ENCODE peak calls at places on chromosomes 13 and 19, in five cellular contexts. One of them, this sample, is unnamed. For H3K36me3, the result is how much of the 10 kb centered on the place peaks cover.

GRCh38 chr13:30711837-30712236 is 23.5 kb upstream of the ALOX5AP start:
- DNase-seq in heart left ventricle: no peak
- DNase-seq in thoracic aorta: no peak
- DNase-seq in GM23338: no peak
- DNase-seq in hepatocyte: no peak
- DNase-seq in this sample: no peak

GRCh38 chr19:17841810-17842662 is 5.7 kb downstream of the JAK3 start:
- DNase-seq in heart left ventricle: peak
- DNase-seq in thoracic aorta: no peak
- DNase-seq in GM23338: peak
- DNase-seq in hepatocyte: peak
- DNase-seq in this sample: peak

GRCh38 chr19:29663861-29664752 is 1.2 kb upstream of the PLEKHF1 start:
- DNase-seq in heart left ventricle: no peak
- DNase-seq in thoracic aorta: no peak
- DNase-seq in GM23338: no peak
- DNase-seq in hepatocyte: no peak
- DNase-seq in this sample: peak

GRCh38 chr13:35594096-35594495 is 117.6 kb upstream of the MAB21L1 start:
- DNase-seq in heart left ventricle: no peak
- DNase-seq in thoracic aorta: no peak
- DNase-seq in GM23338: no peak
- DNase-seq in hepatocyte: no peak
- DNase-seq in this sample: no peak

GRCh38 chr13:97544041-97544765 is 110.2 kb downstream of the RAP2A start:
- DNase-seq in heart left ventricle: no peak
- DNase-seq in thoracic aorta: no peak
- DNase-seq in GM23338: no peak
- DNase-seq in hepatocyte: no peak
- DNase-seq in this sample: no peak

GRCh38 chr19:51271015-51271600 is 20.2 kb downstream of the SIGLECL1 start:
- DNase-seq in heart left ventricle: no peak
- DNase-seq in thoracic aorta: no peak
- DNase-seq in GM23338: peak
- DNase-seq in hepatocyte: no peak
- DNase-seq in this sample: no peak

GRCh38 chr19:16000024-16000687 is 51.3 kb downstream of the OR10H4 start:
- DNase-seq in heart left ventricle: no peak
- DNase-seq in thoracic aorta: no peak
- DNase-seq in GM23338: no peak
- DNase-seq in hepatocyte: no peak
- DNase-seq in this sample: no peak

GRCh38 chr19:14871619-14872230 is 14.2 kb downstream of the OR7A17 start:
- DNase-seq in heart left ventricle: no peak
- DNase-seq in thoracic aorta: no peak
- DNase-seq in GM23338: peak
- DNase-seq in hepatocyte: no peak
- DNase-seq in this sample: no peak

GRCh38 chr19:55455576-55456235 is 5.7 kb downstream of the ISOC2 start:
- DNase-seq in heart left ventricle: no peak
- DNase-seq in thoracic aorta: no peak
- DNase-seq in GM23338: no peak
- DNase-seq in hepatocyte: no peak
- DNase-seq in this sample: no peak

GRCh38 chr13:113095146-113096051 is 10.2 kb upstream of the F7 start:
- DNase-seq in heart left ventricle: no peak
- DNase-seq in thoracic aorta: no peak
- DNase-seq in GM23338: no peak
- DNase-seq in hepatocyte: no peak
- DNase-seq in this sample: no peak

GRCh38 chr13:94327318-94327717 is 152.2 kb downstream of the DCT start:
- DNase-seq in heart left ventricle: no peak
- DNase-seq in thoracic aorta: no peak
- DNase-seq in GM23338: peak
- DNase-seq in hepatocyte: no peak
- DNase-seq in this sample: no peak

GRCh38 chr13:113598081-113598410 is 13.5 kb downstream of the TFDP1 start:
- DNase-seq in heart left ventricle: no peak
- DNase-seq in thoracic aorta: no peak
- DNase-seq in GM23338: no peak
- DNase-seq in hepatocyte: no peak
- DNase-seq in this sample: no peak

GRCh38 chr19:11375143-11375948 is 880 bp downstream of the SWSAP1 start:
- DNase-seq in heart left ventricle: peak
- DNase-seq in thoracic aorta: no peak
- DNase-seq in GM23338: peak
- DNase-seq in hepatocyte: peak
- DNase-seq in this sample: no peak

GRCh38 chr13:98416408-98416807 is 160.5 kb downstream of the STK24 start:
- DNase-seq in heart left ventricle: no peak
- DNase-seq in thoracic aorta: no peak
- DNase-seq in GM23338: no peak
- DNase-seq in hepatocyte: peak
- DNase-seq in this sample: no peak

GRCh38 chr13:113876341-113877148 is 12.7 kb upstream of the GAS6 start:
- DNase-seq in heart left ventricle: no peak
- DNase-seq in thoracic aorta: no peak
- DNase-seq in GM23338: no peak
- DNase-seq in hepatocyte: no peak
- DNase-seq in this sample: no peak

GRCh38 chr13:79447741-79448140 is 33.2 kb upstream of the NDFIP2 start:
- DNase-seq in heart left ventricle: no peak
- DNase-seq in thoracic aorta: no peak
- DNase-seq in GM23338: no peak
- DNase-seq in hepatocyte: no peak
- DNase-seq in this sample: no peak

GRCh38 chr13:24280722-24281121 is 28.7 kb upstream of the C1QTNF9 start:
- DNase-seq in heart left ventricle: no peak
- DNase-seq in thoracic aorta: no peak
- DNase-seq in GM23338: no peak
- DNase-seq in hepatocyte: no peak
- DNase-seq in this sample: no peak

GRCh38 chr19:12478234-12478941 is 6.2 kb downstream of the ZNF709 start:
- DNase-seq in heart left ventricle: no peak
- DNase-seq in thoracic aorta: no peak
- DNase-seq in GM23338: peak
- DNase-seq in hepatocyte: no peak
- DNase-seq in this sample: no peak

GRCh38 chr19:23718802-23719201 is 31.8 kb upstream of the ZNF675 start:
- DNase-seq in heart left ventricle: no peak
- DNase-seq in thoracic aorta: no peak
- DNase-seq in GM23338: peak
- DNase-seq in hepatocyte: no peak
- DNase-seq in this sample: no peak

DNA sequence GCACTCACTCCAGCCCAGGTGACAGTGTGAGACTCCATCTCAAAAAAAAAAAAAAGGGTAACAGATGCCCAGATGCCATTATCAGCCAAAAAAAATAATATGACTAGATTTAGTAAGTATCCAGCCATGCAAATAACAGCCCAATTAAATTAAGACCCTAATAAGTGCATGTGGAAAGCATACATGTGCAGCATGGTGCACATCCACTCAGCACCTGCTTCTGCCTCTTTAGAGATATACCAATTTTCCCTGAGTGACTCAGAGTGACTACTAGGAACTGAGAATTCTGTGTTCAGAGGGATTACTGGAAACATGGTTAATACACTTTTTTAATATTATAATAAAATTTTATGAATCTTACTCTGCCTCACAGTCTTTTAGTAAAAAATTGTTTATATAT is 29.8 kb upstream of the ZNF675 start:
- DNase-seq in heart left ventricle: no peak
- DNase-seq in thoracic aorta: no peak
- DNase-seq in GM23338: no peak
- DNase-seq in hepatocyte: no peak
- DNase-seq in this sample: no peak
- H3K27ac ChIP-seq in heart left ventricle: no peak
- H3K27ac ChIP-seq in thoracic aorta: no peak
- H3K27ac ChIP-seq in GM23338: no peak
- H3K27ac ChIP-seq in hepatocyte: no peak
- H3K27ac ChIP-seq in this sample: no peak

GRCh38 chr19:45854167-45854778 is 8.7 kb downstream of the SYMPK start:
- DNase-seq in heart left ventricle: no peak
- DNase-seq in thoracic aorta: no peak
- DNase-seq in GM23338: no peak
- DNase-seq in hepatocyte: no peak
- DNase-seq in this sample: no peak
- H3K36me3 ChIP-seq in heart left ventricle: half or more
- H3K36me3 ChIP-seq in thoracic aorta: under half
- H3K36me3 ChIP-seq in GM23338: under half
- H3K36me3 ChIP-seq in hepatocyte: under half
- H3K36me3 ChIP-seq in this sample: half or more

GRCh38 chr13:83340170-83340569 is 542.1 kb downstream of the SLITRK1 start:
- DNase-seq in heart left ventricle: no peak
- DNase-seq in thoracic aorta: no peak
- DNase-seq in GM23338: no peak
- DNase-seq in hepatocyte: peak
- DNase-seq in this sample: no peak
- TF ChIP-seq CTCF in heart left ventricle: no peak
- TF ChIP-seq CTCF in thoracic aorta: no peak
- TF ChIP-seq CTCF in GM23338: peak
- TF ChIP-seq CTCF in hepatocyte: no peak
- TF ChIP-seq CTCF in this sample: no peak

GRCh38 chr19:38247126-38247525 is 9.0 kb downstream of the PPP1R14A start:
- DNase-seq in heart left ventricle: no peak
- DNase-seq in thoracic aorta: no peak
- DNase-seq in GM23338: no peak
- DNase-seq in hepatocyte: no peak
- DNase-seq in this sample: no peak

GRCh38 chr19:38248421-38248820 is 7.8 kb downstream of the PPP1R14A start:
- DNase-seq in heart left ventricle: no peak
- DNase-seq in thoracic aorta: no peak
- DNase-seq in GM23338: no peak
- DNase-seq in hepatocyte: no peak
- DNase-seq in this sample: no peak

GRCh38 chr19:38250428-38250820 is 5.8 kb downstream of the PPP1R14A start:
- DNase-seq in heart left ventricle: no peak
- DNase-seq in thoracic aorta: no peak
- DNase-seq in GM23338: no peak
- DNase-seq in hepatocyte: no peak
- DNase-seq in this sample: no peak

GRCh38 chr19:38245826-38246498 is 10.2 kb downstream of the PPP1R14A start:
- DNase-seq in heart left ventricle: no peak
- DNase-seq in thoracic aorta: peak
- DNase-seq in GM23338: no peak
- DNase-seq in hepatocyte: no peak
- DNase-seq in this sample: peak

DNA sequence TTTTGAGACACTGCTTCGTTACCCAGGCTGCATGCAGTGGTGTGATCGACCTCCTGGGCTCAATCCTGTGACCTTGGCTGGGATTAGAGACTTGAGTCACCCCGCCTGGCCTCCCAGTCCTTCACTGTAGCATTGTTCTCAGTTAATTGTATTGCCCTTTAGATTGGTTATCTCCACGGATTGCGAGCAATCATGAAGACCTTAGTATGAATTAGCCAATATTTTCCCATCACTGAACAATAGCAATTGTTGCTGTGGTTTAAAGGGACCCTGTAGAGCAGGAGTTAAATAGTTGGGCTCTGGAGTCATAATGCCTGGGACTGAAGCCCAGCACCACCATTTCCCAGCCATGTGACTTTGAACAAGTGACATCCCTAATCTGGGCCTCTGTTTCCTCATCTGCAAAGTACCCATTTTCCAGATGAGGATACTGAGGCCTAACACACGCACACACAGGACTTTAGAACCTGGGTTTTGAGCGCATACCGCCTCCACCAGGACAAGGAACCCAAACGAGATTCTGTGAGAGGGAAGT is 8.4 kb downstream of the PPP1R14A start:
- DNase-seq in heart left ventricle: no peak
- DNase-seq in thoracic aorta: no peak
- DNase-seq in GM23338: no peak
- DNase-seq in hepatocyte: no peak
- DNase-seq in this sample: no peak
- H3K27ac ChIP-seq in heart left ventricle: peak
- H3K27ac ChIP-seq in thoracic aorta: peak
- H3K27ac ChIP-seq in GM23338: no peak
- H3K27ac ChIP-seq in hepatocyte: peak
- H3K27ac ChIP-seq in this sample: no peak

DNA sequence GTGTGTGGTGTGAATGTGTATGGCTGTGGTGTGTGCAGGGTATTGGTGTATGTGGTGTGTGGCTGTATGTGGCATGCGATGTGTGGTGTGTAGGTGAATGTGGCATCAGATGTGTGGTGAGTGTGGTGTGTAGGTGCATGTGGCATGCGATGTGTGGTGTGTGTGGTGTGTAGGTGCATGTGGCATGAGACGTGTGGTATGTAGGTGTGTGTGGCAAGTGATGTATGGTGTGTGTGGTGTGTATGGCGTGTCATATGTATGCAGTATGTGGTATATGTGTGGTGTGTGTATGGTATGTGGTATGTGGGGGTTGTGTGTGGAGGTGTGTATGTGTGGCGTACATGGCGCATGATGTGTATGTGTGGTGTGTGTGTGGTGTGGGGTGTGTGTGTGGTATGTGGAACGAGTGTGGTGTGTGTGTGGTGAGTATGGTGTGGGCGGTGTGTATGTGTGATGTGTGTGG is 63.4 kb downstream of the PEPD start:
- DNase-seq in heart left ventricle: no peak
- DNase-seq in thoracic aorta: no peak
- DNase-seq in GM23338: no peak
- DNase-seq in hepatocyte: no peak
- DNase-seq in this sample: no peak
- H3K36me3 ChIP-seq in heart left ventricle: under half
- H3K36me3 ChIP-seq in thoracic aorta: under half
- H3K36me3 ChIP-seq in GM23338: under half
- H3K36me3 ChIP-seq in hepatocyte: under half
- H3K36me3 ChIP-seq in this sample: under half

DNA sequence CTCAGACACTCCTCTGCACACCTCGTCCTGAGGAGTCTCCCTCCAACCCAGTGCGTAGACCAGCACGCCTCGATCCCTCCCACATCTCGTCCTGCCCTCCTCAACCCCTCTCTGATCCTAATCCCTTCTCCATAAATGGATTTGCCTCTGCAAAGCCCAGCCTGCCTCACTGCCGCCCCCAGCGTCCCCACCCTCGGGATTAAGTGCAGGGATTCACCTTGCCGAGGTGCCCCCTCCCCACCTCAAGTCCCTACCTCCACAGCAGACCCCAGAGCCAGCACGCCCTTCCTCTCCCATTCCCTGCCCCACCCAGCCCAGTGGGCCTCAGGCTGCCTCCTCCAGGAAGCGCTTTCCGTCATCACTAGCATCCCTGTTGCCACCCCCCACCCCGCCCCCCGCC is 4.1 kb downstream of the KLF16 start:
- DNase-seq in heart left ventricle: no peak
- DNase-seq in thoracic aorta: no peak
- DNase-seq in GM23338: no peak
- DNase-seq in hepatocyte: no peak
- DNase-seq in this sample: no peak
- TF ChIP-seq CTCF in heart left ventricle: no peak
- TF ChIP-seq CTCF in thoracic aorta: no peak
- TF ChIP-seq CTCF in GM23338: no peak
- TF ChIP-seq CTCF in hepatocyte: no peak
- TF ChIP-seq CTCF in this sample: no peak

This sample was measured in brain microvascular endothelial cell.